ENCODE peak calls at places on chromosomes 5 and 9, in ten cellular contexts. S, E, R, D, U, A, C, M, X and W are unnamed samples.

GRCh38 chr9:123111977-123112869 is 78.8 kb downstream of the GPR21 start:
- DNase-seq in D (peak), M (peak), E (peak), U (no peak), R (no peak), X (no peak), A (no peak), C (no peak), S (peak), W (no peak)

GRCh38 chr5:133847886-133848285 is 120.5 kb downstream of the C5orf15 start:
- DNase-seq in U (no peak), A (no peak), S (no peak), C (no peak), D (no peak), E (no peak), R (no peak), X (no peak), M (no peak), W (no peak)

GRCh38 chr5:57033103-57033502 is 81.2 kb upstream of the MIER3 start:
- DNase-seq in X (no peak), U (no peak), D (no peak), R (no peak), C (no peak), E (no peak), A (peak), M (no peak), S (no peak), W (no peak)

GRCh38 chr9:83473488-83473971 is 64.7 kb downstream of the FRMD3 start:
- DNase-seq in E (peak), S (peak), U (no peak), D (no peak), R (no peak), C (no peak), M (no peak), X (no peak), A (peak), W (no peak)

GRCh38 chr5:74648835-74649286 is 8.3 kb upstream of the ENC1 start:
- DNase-seq in C (peak), S (peak), U (no peak), R (no peak), X (peak), E (peak), D (no peak), M (peak), A (peak), W (no peak)

GRCh38 chr9:84754461-84754860 is 84.9 kb downstream of the NTRK2 start:
- DNase-seq in M (no peak), C (no peak), D (no peak), X (no peak), A (no peak), E (no peak), S (no peak), U (no peak), R (no peak), W (no peak)

GRCh38 chr5:42583322-42583721 is 160.1 kb downstream of the GHR start:
- DNase-seq in M (peak), R (peak), C (peak), E (peak), A (peak), X (peak), U (peak), S (peak), D (no peak), W (no peak)

GRCh38 chr9:114894206-114894605 is 36.2 kb downstream of the TNFSF8 start:
- DNase-seq in E (no peak), D (no peak), A (peak), X (no peak), S (peak), R (no peak), M (no peak), C (no peak), U (no peak), W (no peak)

DNA sequence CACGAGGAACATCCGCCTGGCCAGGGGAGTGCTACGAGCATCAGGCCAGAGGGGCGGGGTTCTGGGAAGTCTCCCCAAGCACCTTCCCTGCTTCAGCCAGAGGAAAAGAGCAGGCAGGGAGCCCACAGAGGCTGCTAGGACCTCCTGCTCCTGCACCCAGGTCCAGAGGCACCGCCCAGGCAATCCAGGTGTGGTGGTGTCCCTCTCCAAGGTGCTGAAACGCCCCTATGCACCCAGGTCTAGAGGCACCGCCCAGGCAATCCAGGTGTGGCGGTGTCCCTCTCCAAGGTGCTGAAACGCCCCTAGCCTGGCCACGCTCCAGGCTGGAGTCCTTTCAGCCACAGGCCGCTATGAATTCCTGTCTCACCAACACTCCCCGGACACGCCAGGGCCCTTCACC is 10.7 kb upstream of the UBAC1 start:
- DNase-seq in S (no peak), C (peak), X (peak), U (peak), E (peak), A (peak), R (no peak), M (peak), D (no peak), W (no peak)
- TF ChIP-seq CTCF in S (no peak), C (no peak), X (no peak), U (no peak), E (no peak), A (no peak), R (no peak), M (no peak), D (no peak), W (no peak)

DNA sequence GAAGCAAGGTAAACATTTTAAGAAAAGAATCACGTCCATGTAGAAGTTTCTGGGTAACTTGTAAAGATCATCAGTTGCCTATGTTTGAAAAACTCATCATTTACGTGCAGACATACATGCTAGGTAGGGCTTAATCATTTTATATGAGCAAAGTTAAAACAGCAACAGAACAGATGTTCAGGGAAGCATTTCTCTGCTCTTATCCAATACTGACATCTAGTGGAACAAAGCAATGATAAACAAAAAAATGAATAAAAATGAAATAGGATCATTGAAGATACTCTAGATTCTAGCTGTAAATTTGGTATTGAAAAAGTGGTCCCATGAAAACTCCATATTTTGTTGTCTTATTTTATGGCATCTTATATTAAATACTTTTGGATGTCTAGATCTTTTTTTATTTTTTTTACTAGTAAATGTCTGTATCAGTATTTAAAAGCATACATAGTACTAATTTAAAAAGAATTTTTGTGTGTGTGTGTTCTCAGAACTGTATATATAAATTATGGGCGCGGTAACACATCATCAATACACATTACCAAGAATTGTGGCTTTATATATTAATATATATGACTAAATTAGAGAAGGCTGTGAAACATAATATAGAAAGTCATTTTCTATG is 1050.2 kb downstream of the CDH12 start:
- DNase-seq in D (no peak), X (no peak), E (peak), R (no peak), S (peak), C (no peak), U (no peak), A (peak), M (peak), W (no peak)
- TF ChIP-seq CTCF in D (peak), X (no peak), E (peak), R (no peak), S (peak), C (peak), U (peak), A (peak), M (peak), W (no peak)

GRCh38 chr5:55993628-55994501 is 898 bp downstream of the IL6ST start:
- DNase-seq in X (no peak), S (no peak), E (peak), D (no peak), M (no peak), U (no peak), R (no peak), C (no peak), A (peak), W (no peak)

GRCh38 chr5:55993013-55993412 is 1.8 kb downstream of the IL6ST start:
- DNase-seq in C (peak), S (peak), R (no peak), X (no peak), E (peak), D (no peak), U (no peak), M (peak), A (peak), W (no peak)

GRCh38 chr5:55994998-55995914 is 493 bp upstream of the IL6ST start:
- DNase-seq in M (peak), A (peak), X (peak), R (peak), E (peak), D (peak), U (peak), S (peak), C (peak), W (peak)

GRCh38 chr5:55991768-55992486 is 2.8 kb downstream of the IL6ST start:
- DNase-seq in X (no peak), M (no peak), E (peak), D (no peak), S (peak), U (no peak), A (no peak), R (no peak), C (no peak), W (no peak)

GRCh38 chr5:55994502-55994997 is at the start of gene IL6ST:
- DNase-seq in C (no peak), D (no peak), U (peak), X (peak), R (no peak), M (no peak), A (peak), S (peak), E (no peak), W (no peak)
- TF ChIP-seq CTCF in C (no peak), D (no peak), U (no peak), X (no peak), R (no peak), M (peak), A (no peak), S (no peak), E (no peak), W (no peak)

GRCh38 chr5:1312993-1313833 is 18.3 kb upstream of the TERT start:
- DNase-seq in M (no peak), D (no peak), C (peak), X (peak), E (peak), U (no peak), S (no peak), R (no peak), A (no peak), W (peak)
- TF ChIP-seq CTCF in M (no peak), D (no peak), C (no peak), X (no peak), E (no peak), U (no peak), S (no peak), R (no peak), A (no peak), W (no peak)

GRCh38 chr5:95471922-95472321 is 80.8 kb downstream of the FAM81B start:
- DNase-seq in R (no peak), S (peak), U (no peak), C (no peak), D (no peak), X (no peak), M (no peak), A (peak), E (no peak), W (no peak)
- TF ChIP-seq CTCF in R (no peak), S (no peak), U (no peak), C (no peak), D (no peak), X (no peak), M (no peak), A (no peak), E (no peak), W (no peak)

GRCh38 chr9:130663258-130664171 is 879 bp upstream of the PRDM12 start:
- DNase-seq in U (no peak), C (peak), S (no peak), M (peak), A (no peak), E (no peak), X (no peak), R (no peak), D (no peak), W (no peak)

GRCh38 chr9:130662927-130663257 is 1.5 kb upstream of the PRDM12 start:
- DNase-seq in S (no peak), M (peak), E (no peak), D (peak), C (peak), X (no peak), R (no peak), U (no peak), A (no peak), W (no peak)

GRCh38 chr9:130660683-130661460 is 3.5 kb upstream of the PRDM12 start:
- DNase-seq in E (no peak), U (no peak), D (no peak), C (peak), A (no peak), M (peak), X (no peak), S (no peak), R (no peak), W (no peak)

GRCh38 chr9:130661461-130662098 is 2.8 kb upstream of the PRDM12 start:
- DNase-seq in C (peak), X (no peak), R (no peak), A (no peak), E (no peak), D (no peak), M (peak), U (no peak), S (no peak), W (no peak)

DNA sequence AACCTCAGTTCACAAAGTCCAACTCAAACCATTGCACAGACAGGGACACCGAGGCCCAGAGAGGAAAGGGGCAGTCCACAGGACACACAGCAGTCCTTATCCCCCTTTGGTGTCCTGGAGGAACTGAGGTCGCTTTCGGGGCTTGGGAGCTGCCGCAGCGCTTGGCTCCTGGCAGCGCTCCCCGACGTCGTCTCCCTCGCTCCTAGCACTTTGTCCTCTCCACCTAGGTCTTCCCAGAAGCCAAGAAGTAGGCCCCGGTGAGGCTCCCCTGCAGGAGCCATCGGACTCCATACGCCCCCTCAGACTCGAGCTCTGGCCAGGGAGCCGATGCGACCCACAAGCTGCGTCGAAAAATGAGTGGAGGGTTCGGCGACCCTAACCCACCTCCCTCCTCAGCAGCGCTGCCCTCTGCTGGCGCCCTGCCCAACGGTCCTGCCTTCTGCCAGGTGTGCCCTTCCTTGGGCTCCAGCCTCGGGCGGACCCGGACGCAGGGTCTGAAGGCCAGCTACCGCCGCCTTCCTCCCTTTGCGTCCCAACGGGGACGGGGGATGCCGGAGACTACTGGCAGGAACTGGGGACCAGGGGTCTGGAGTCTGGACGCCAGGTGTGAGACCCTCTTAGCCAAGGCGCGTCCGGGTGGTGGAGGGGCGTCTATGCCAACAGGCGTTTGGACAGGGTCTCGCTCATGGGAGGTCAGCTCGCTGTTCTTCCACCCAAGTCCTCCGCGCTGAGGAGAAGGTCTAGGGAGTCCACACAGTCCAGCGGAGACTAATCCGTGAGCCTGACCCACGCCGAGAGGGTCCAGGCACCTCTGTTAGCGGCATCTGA is 2.1 kb upstream of the PRDM12 start:
- DNase-seq in C (peak), E (no peak), S (no peak), R (no peak), D (no peak), U (no peak), A (no peak), X (no peak), M (peak), W (no peak)
- TF ChIP-seq CTCF in C (no peak), E (no peak), S (no peak), R (no peak), D (no peak), U (no peak), A (no peak), X (no peak), M (peak), W (no peak)

GRCh38 chr5:110441035-110441434 is 285.4 kb downstream of the TMEM232 start:
- DNase-seq in U (no peak), E (peak), C (no peak), M (peak), X (no peak), A (peak), D (no peak), R (no peak), S (peak), W (no peak)
- TF ChIP-seq CTCF in U (no peak), E (peak), C (peak), M (peak), X (no peak), A (peak), D (peak), R (no peak), S (peak), W (no peak)

GRCh38 chr9:86945868-86946711 is 1.2 kb downstream of the GAS1 start:
- DNase-seq in C (peak), A (peak), U (peak), X (peak), R (peak), E (peak), M (peak), S (peak), D (peak), W (peak)
- TF ChIP-seq CTCF in C (no peak), A (no peak), U (no peak), X (no peak), R (no peak), E (peak), M (peak), S (peak), D (no peak), W (no peak)

DNA sequence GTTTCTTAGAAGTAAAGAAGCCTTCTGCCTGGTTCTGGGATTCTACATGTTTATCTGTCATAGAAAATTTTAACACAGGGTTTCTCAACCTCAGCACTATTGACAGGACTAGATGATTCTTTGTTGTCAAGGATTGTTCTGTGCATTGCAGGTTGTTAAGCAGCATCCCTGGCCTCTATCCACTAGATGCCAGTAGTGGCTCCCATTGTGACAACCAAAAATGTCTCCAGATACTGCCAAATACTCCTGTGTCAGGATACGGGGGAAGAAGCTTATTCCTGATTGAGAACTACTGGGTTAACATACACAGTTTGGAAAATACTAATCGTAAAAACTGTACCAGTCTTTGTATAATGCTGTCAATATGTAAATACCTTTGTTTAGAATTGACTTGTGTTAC is 167.1 kb downstream of the NIPBL start:
- DNase-seq in C (no peak), M (no peak), D (no peak), A (peak), E (no peak), R (no peak), X (no peak), U (no peak), S (peak), W (no peak)
- TF ChIP-seq CTCF in C (no peak), M (peak), D (no peak), A (peak), E (peak), R (no peak), X (no peak), U (no peak), S (peak), W (no peak)

GRCh38 chr9:90000925-90001324 is 396.1 kb downstream of the GADD45G start:
- DNase-seq in S (no peak), U (no peak), A (no peak), E (no peak), C (no peak), R (no peak), M (no peak), X (no peak), D (no peak), W (no peak)

GRCh38 chr9:89999534-90000370 is 394.9 kb downstream of the GADD45G start:
- DNase-seq in X (peak), S (peak), U (peak), M (no peak), R (peak), D (peak), E (peak), C (no peak), A (peak), W (peak)

GRCh38 chr9:90002299-90003045 is 397.7 kb downstream of the GADD45G start:
- DNase-seq in S (no peak), A (no peak), C (no peak), U (no peak), R (no peak), X (no peak), E (no peak), D (no peak), M (no peak), W (no peak)

GRCh38 chr9:90003046-90003355 is 398.2 kb downstream of the GADD45G start:
- DNase-seq in M (no peak), E (no peak), R (no peak), D (no peak), S (no peak), X (no peak), U (no peak), C (no peak), A (no peak), W (no peak)

GRCh38 chr9:90001756-90002155 is 396.9 kb downstream of the GADD45G start:
- DNase-seq in R (no peak), X (no peak), M (no peak), E (no peak), A (no peak), U (no peak), C (no peak), D (no peak), S (no peak), W (no peak)
- TF ChIP-seq CTCF in R (no peak), X (no peak), M (no peak), E (no peak), A (no peak), U (no peak), C (no peak), D (no peak), S (no peak), W (no peak)